ENCODE peak calls at places on chromosomes 5 and 9, in four cellular contexts. P is stimulated activated CD8-positive, alpha-beta memory T cell treated with anti-CD3 and anti-CD28 coated beads, Interleukin-4, amount 100 ng/mL, for 4 hours; C is caudate nucleus; Z is CD4-positive, alpha-beta T cell. I is an unnamed sample.

GRCh38 chr9:10704720-10705119 is 91.9 kb upstream of the PTPRD start:
- DNase-seq in P (no peak), C (no peak), Z (no peak), I (no peak)

GRCh38 chr5:137695651-137696428 is 40.0 kb downstream of the KLHL3 start:
- DNase-seq in P (no peak), C (no peak), Z (peak; percentile 31), I (peak; percentile 5)

GRCh38 chr5:1950096-1950707 is 67.5 kb upstream of the IRX4 start:
- DNase-seq in P (no peak), C (no peak), Z (no peak), I (no peak)

GRCh38 chr5:124908603-124909451 is 162.4 kb upstream of the ZNF608 start:
- DNase-seq in P (no peak), C (no peak), Z (no peak), I (no peak)

GRCh38 chr9:37988041-37988440 is 81.0 kb downstream of the SHB start:
- DNase-seq in P (no peak), C (no peak), Z (no peak), I (no peak)

GRCh38 chr5:139649082-139649991 is 1.2 kb downstream of the CXXC5 start:
- DNase-seq in P (no peak), C (peak; percentile 68), Z (no peak), I (no peak)

GRCh38 chr5:158814521-158814920 is 285.2 kb downstream of the EBF1 start:
- DNase-seq in P (no peak), C (no peak), Z (no peak), I (no peak)

GRCh38 chr5:178832618-178833201 is 27.0 kb upstream of the ZNF354B start:
- DNase-seq in P (no peak), C (no peak), Z (no peak), I (no peak)

GRCh38 chr5:151520294-151520693 is 70.8 kb downstream of the FAT2 start:
- DNase-seq in P (no peak), C (no peak), Z (no peak), I (no peak)

GRCh38 chr5:62466228-62466627 is 53.7 kb downstream of the IPO11 start:
- DNase-seq in P (no peak), C (no peak), Z (no peak), I (no peak)